ENCODE peak calls at places on chromosome 15, in seven cellular contexts. One of them, this sample, is unnamed.
A peak's percentile ranks its signal among the peaks of the same experiment; 100 is the strongest.

GRCh38 chr15:99344639-99345038 is 93.4 kb downstream of the LRRC28 start:
- DNase-seq in left ventricle myocardium superior: no peak
- DNase-seq in neuronal stem cell: no peak
- DNase-seq in NAMALWA: no peak
- DNase-seq in GF-D8: no peak
- DNase-seq in heart left ventricle: no peak
- DNase-seq in central memory CD4-positive, alpha-beta T cell: no peak
- DNase-seq in this sample: no peak

GRCh38 chr15:68404056-68404798 is 27.7 kb downstream of the ITGA11 start:
- DNase-seq in GF-D8: no peak
- DNase-seq in heart left ventricle: no peak
- DNase-seq in neuronal stem cell: no peak
- DNase-seq in NAMALWA: no peak
- DNase-seq in left ventricle myocardium superior: no peak
- DNase-seq in central memory CD4-positive, alpha-beta T cell: no peak
- DNase-seq in this sample: no peak

GRCh38 chr15:89057506-89058133 is 30.6 kb upstream of the ABHD2 start:
- DNase-seq in heart left ventricle: peak; percentile 81
- DNase-seq in left ventricle myocardium superior: peak; percentile 89
- DNase-seq in central memory CD4-positive, alpha-beta T cell: peak; percentile 74
- DNase-seq in NAMALWA: peak; percentile 82
- DNase-seq in neuronal stem cell: peak; percentile 79
- DNase-seq in GF-D8: peak; percentile 12
- DNase-seq in this sample: peak; percentile 85

GRCh38 chr15:62920569-62921502 is 121.7 kb upstream of the TPM1 start:
- DNase-seq in heart left ventricle: peak; percentile 67
- DNase-seq in central memory CD4-positive, alpha-beta T cell: no peak
- DNase-seq in GF-D8: no peak
- DNase-seq in left ventricle myocardium superior: peak; percentile 58
- DNase-seq in neuronal stem cell: no peak
- DNase-seq in NAMALWA: no peak
- DNase-seq in this sample: no peak

GRCh38 chr15:82726816-82727215 is 17.1 kb upstream of the AP3B2 start:
- DNase-seq in neuronal stem cell: no peak
- DNase-seq in NAMALWA: no peak
- DNase-seq in left ventricle myocardium superior: no peak
- DNase-seq in heart left ventricle: no peak
- DNase-seq in GF-D8: no peak
- DNase-seq in central memory CD4-positive, alpha-beta T cell: no peak
- DNase-seq in this sample: no peak

GRCh38 chr15:64905119-64905831 is 6.4 kb upstream of the ANKDD1A start:
- DNase-seq in GF-D8: peak; percentile 21
- DNase-seq in left ventricle myocardium superior: peak; percentile 88
- DNase-seq in neuronal stem cell: peak; percentile 67
- DNase-seq in NAMALWA: peak; percentile 81
- DNase-seq in central memory CD4-positive, alpha-beta T cell: peak; percentile 66
- DNase-seq in heart left ventricle: peak; percentile 83
- DNase-seq in this sample: peak; percentile 79

GRCh38 chr15:49135342-49135857 is 20.0 kb downstream of the COPS2 start:
- DNase-seq in heart left ventricle: no peak
- DNase-seq in left ventricle myocardium superior: no peak
- DNase-seq in neuronal stem cell: no peak
- DNase-seq in NAMALWA: no peak
- DNase-seq in GF-D8: no peak
- DNase-seq in central memory CD4-positive, alpha-beta T cell: no peak
- DNase-seq in this sample: no peak

GRCh38 chr15:77387355-77388105 is 32.4 kb downstream of the PEAK1 start:
- DNase-seq in neuronal stem cell: no peak
- DNase-seq in central memory CD4-positive, alpha-beta T cell: no peak
- DNase-seq in GF-D8: no peak
- DNase-seq in NAMALWA: no peak
- DNase-seq in heart left ventricle: no peak
- DNase-seq in left ventricle myocardium superior: no peak
- DNase-seq in this sample: no peak

GRCh38 chr15:84785053-84785452 is 32.1 kb upstream of the ALPK3 start:
- DNase-seq in heart left ventricle: no peak
- DNase-seq in left ventricle myocardium superior: no peak
- DNase-seq in GF-D8: no peak
- DNase-seq in neuronal stem cell: no peak
- DNase-seq in NAMALWA: no peak
- DNase-seq in central memory CD4-positive, alpha-beta T cell: no peak
- DNase-seq in this sample: no peak

GRCh38 chr15:70597056-70597603 is 166.2 kb downstream of the UACA start:
- DNase-seq in central memory CD4-positive, alpha-beta T cell: no peak
- DNase-seq in neuronal stem cell: no peak
- DNase-seq in NAMALWA: no peak
- DNase-seq in GF-D8: no peak
- DNase-seq in left ventricle myocardium superior: no peak
- DNase-seq in heart left ventricle: no peak
- DNase-seq in this sample: peak; percentile 22

GRCh38 chr15:74375303-74375693 is 7.9 kb upstream of the CYP11A1 start:
- DNase-seq in central memory CD4-positive, alpha-beta T cell: peak; percentile 69
- DNase-seq in neuronal stem cell: peak; percentile 74
- DNase-seq in left ventricle myocardium superior: peak; percentile 81
- DNase-seq in heart left ventricle: peak; percentile 85
- DNase-seq in NAMALWA: peak; percentile 93
- DNase-seq in GF-D8: peak; percentile 33
- DNase-seq in this sample: peak; percentile 84

GRCh38 chr15:82133251-82133650 is 87.4 kb upstream of the MEX3B start:
- DNase-seq in neuronal stem cell: no peak
- DNase-seq in NAMALWA: no peak
- DNase-seq in central memory CD4-positive, alpha-beta T cell: no peak
- DNase-seq in GF-D8: no peak
- DNase-seq in left ventricle myocardium superior: no peak
- DNase-seq in heart left ventricle: no peak
- DNase-seq in this sample: no peak

GRCh38 chr15:63939531-63940130 is 105.9 kb upstream of the HERC1 start:
- DNase-seq in neuronal stem cell: no peak
- DNase-seq in central memory CD4-positive, alpha-beta T cell: no peak
- DNase-seq in GF-D8: no peak
- DNase-seq in NAMALWA: no peak
- DNase-seq in heart left ventricle: peak; percentile 64
- DNase-seq in left ventricle myocardium superior: peak; percentile 51
- DNase-seq in this sample: no peak

GRCh38 chr15:101148881-101149664 is 102.8 kb downstream of the CHSY1 start:
- DNase-seq in NAMALWA: no peak
- DNase-seq in left ventricle myocardium superior: no peak
- DNase-seq in neuronal stem cell: no peak
- DNase-seq in central memory CD4-positive, alpha-beta T cell: no peak
- DNase-seq in heart left ventricle: no peak
- DNase-seq in GF-D8: peak; percentile 58
- DNase-seq in this sample: no peak

GRCh38 chr15:95511680-95512079 is 818.8 kb upstream of the NR2F2 start:
- DNase-seq in central memory CD4-positive, alpha-beta T cell: no peak
- DNase-seq in left ventricle myocardium superior: no peak
- DNase-seq in heart left ventricle: no peak
- DNase-seq in NAMALWA: no peak
- DNase-seq in neuronal stem cell: no peak
- DNase-seq in GF-D8: no peak
- DNase-seq in this sample: no peak

GRCh38 chr15:68792901-68793766 is 27.6 kb downstream of the ANP32A start:
- DNase-seq in heart left ventricle: peak; percentile 62
- DNase-seq in NAMALWA: no peak
- DNase-seq in GF-D8: no peak
- DNase-seq in neuronal stem cell: no peak
- DNase-seq in central memory CD4-positive, alpha-beta T cell: no peak
- DNase-seq in left ventricle myocardium superior: peak; percentile 67
- DNase-seq in this sample: peak; percentile 78

GRCh38 chr15:47332481-47332880 is 384.8 kb upstream of the SEMA6D start:
- DNase-seq in heart left ventricle: no peak
- DNase-seq in neuronal stem cell: no peak
- DNase-seq in NAMALWA: no peak
- DNase-seq in left ventricle myocardium superior: no peak
- DNase-seq in GF-D8: no peak
- DNase-seq in central memory CD4-positive, alpha-beta T cell: no peak
- DNase-seq in this sample: no peak

GRCh38 chr15:40115670-40116093 is 7.0 kb upstream of the BMF start:
- DNase-seq in left ventricle myocardium superior: peak; percentile 65
- DNase-seq in central memory CD4-positive, alpha-beta T cell: no peak
- DNase-seq in GF-D8: peak; percentile 52
- DNase-seq in neuronal stem cell: no peak
- DNase-seq in NAMALWA: peak; percentile 94
- DNase-seq in heart left ventricle: peak; percentile 71
- DNase-seq in this sample: peak; percentile 68

GRCh38 chr15:64344651-64345262 is 11.2 kb downstream of the CSNK1G1 start:
- DNase-seq in heart left ventricle: no peak
- DNase-seq in central memory CD4-positive, alpha-beta T cell: no peak
- DNase-seq in GF-D8: no peak
- DNase-seq in NAMALWA: no peak
- DNase-seq in left ventricle myocardium superior: no peak
- DNase-seq in neuronal stem cell: no peak
- DNase-seq in this sample: no peak

GRCh38 chr15:58224068-58224467 is 85.9 kb downstream of the AQP9 start:
- DNase-seq in heart left ventricle: peak; percentile 73
- DNase-seq in NAMALWA: no peak
- DNase-seq in left ventricle myocardium superior: peak; percentile 66
- DNase-seq in central memory CD4-positive, alpha-beta T cell: no peak
- DNase-seq in neuronal stem cell: no peak
- DNase-seq in GF-D8: no peak
- DNase-seq in this sample: no peak

This sample was measured in lung.